ENCODE peak calls at places on chromosome 6, in nine cellular contexts. V is activated CD4-positive, CD25-positive, alpha-beta regulatory T cell; W is T-helper 17 cell; U is CD4-positive, CD25-positive, alpha-beta regulatory T cell; S is dorsolateral prefrontal cortex; E is stimulated activated CD8-positive, alpha-beta memory T cell treated with anti-CD3 and anti-CD28 coated beads, Interleukin-7, amount 100 ng/mL, for 1 hour; T is iPS DF 19.7; D is HFF-Myc; G is activated CD4-positive, alpha-beta T cell treated with anti-CD3 and anti-CD28 coated beads for 4 hours. I is an unnamed sample.

GRCh38 chr6:138456393-138456775 is 42.9 kb downstream of the NHSL1 start:
- DNase-seq in U (no peak), W (no peak), V (no peak), D (no peak), G (no peak), T (no peak), S (no peak), E (no peak), I (no peak)

GRCh38 chr6:56860466-56860865 is 94.4 kb upstream of the BEND6 start:
- DNase-seq in V (no peak), G (no peak), E (no peak), S (no peak), D (no peak), W (no peak), U (no peak), T (no peak), I (no peak)

GRCh38 chr6:167791780-167792478 is 34.8 kb upstream of the AFDN start:
- DNase-seq in E (no peak), G (no peak), U (no peak), T (no peak), V (no peak), S (no peak), D (no peak), W (no peak), I (no peak)

GRCh38 chr6:50842446-50842845 is 23.8 kb downstream of the TFAP2B start:
- DNase-seq in E (no peak), W (no peak), S (no peak), G (no peak), D (no peak), V (no peak), T (no peak), U (no peak), I (no peak)

GRCh38 chr6:37331047-37331446 is 22.7 kb upstream of the RNF8 start:
- DNase-seq in V (no peak), E (no peak), S (no peak), T (no peak), G (no peak), W (no peak), D (no peak), U (no peak), I (no peak)

GRCh38 chr6:23180504-23181293 is 611.3 kb downstream of the HDGFL1 start:
- DNase-seq in D (peak; percentile 78), G (no peak), T (no peak), V (no peak), S (peak; percentile 80), W (no peak), U (no peak), E (no peak), I (no peak)

GRCh38 chr6:73471686-73472290 is 10.3 kb downstream of the MTO1 start:
- DNase-seq in G (no peak), V (no peak), E (no peak), D (no peak), T (no peak), W (no peak), S (no peak), U (no peak), I (no peak)

GRCh38 chr6:129683606-129684322 is 26.2 kb downstream of the ARHGAP18 start:
- DNase-seq in U (peak; percentile 50), E (peak; percentile 32), T (no peak), W (peak; percentile 57), S (no peak), V (peak; percentile 23), D (peak; percentile 95), G (peak; percentile 61), I (peak; percentile 66)

GRCh38 chr6:37965964-37966676 is 146.6 kb downstream of the ZFAND3 start:
- DNase-seq in D (no peak), U (no peak), G (no peak), S (no peak), W (no peak), T (no peak), V (no peak), E (no peak), I (no peak)

I was measured in breast epithelium.